ENCODE peak calls at places on chromosome 11, in nine cellular contexts. N is stimulated activated CD4-positive, alpha-beta T cell treated with anti-CD3 and anti-CD28 coated beads, Interleukin-4, amount 100 ng/mL, for 48 hours; G is fibroblast of lung; M is neural progenitor cell; B is NCI-H1436; U is hypothalamus; F is Kasumi-1; Z is LHCN-M2; I is WTC11. A is an unnamed sample.
A peak's percentile ranks its signal among the peaks of the same experiment; 100 is the strongest.

GRCh38 chr11:73306069-73306468 is 2.0 kb upstream of the ARHGEF17 start:
- DNase-seq in N (no peak), U (no peak), F (peak; percentile 39), M (no peak), Z (no peak), G (no peak), I (no peak), B (no peak), A (no peak)

GRCh38 chr11:122180435-122180834 is 64.4 kb upstream of the BLID start:
- DNase-seq in B (no peak), G (peak; percentile 98), Z (peak; percentile 99), M (no peak), N (no peak), F (no peak), I (no peak), U (no peak), A (no peak)

GRCh38 chr11:86660011-86660595 is 12.3 kb downstream of the ME3 start:
- DNase-seq in B (no peak), M (no peak), I (no peak), N (no peak), G (peak; percentile 74), F (no peak), U (no peak), Z (peak; percentile 71), A (no peak)

GRCh38 chr11:110435780-110436717 is 6.3 kb downstream of the FDX1 start:
- DNase-seq in G (peak; percentile 37), I (no peak), Z (peak; percentile 69), M (no peak), N (no peak), F (no peak), U (no peak), B (no peak), A (no peak)

GRCh38 chr11:18392434-18393321 is 1.7 kb upstream of the LDHA start:
- DNase-seq in B (no peak), Z (no peak), M (no peak), U (no peak), G (no peak), I (no peak), N (no peak), F (no peak), A (no peak)

GRCh38 chr11:44072757-44073658 is 6.9 kb downstream of the ACCS start:
- DNase-seq in G (no peak), M (no peak), N (no peak), B (no peak), F (no peak), Z (no peak), I (no peak), U (no peak), A (no peak)

GRCh38 chr11:128463386-128463829 is 124.0 kb downstream of the ETS1 start:
- DNase-seq in Z (peak; percentile 87), I (no peak), G (peak; percentile 68), F (no peak), B (no peak), M (no peak), U (no peak), N (no peak), A (no peak)

GRCh38 chr11:32561835-32562234 is 21.8 kb upstream of the EIF3M start:
- DNase-seq in F (no peak), G (no peak), M (no peak), B (no peak), U (no peak), I (no peak), Z (no peak), N (no peak), A (no peak)

GRCh38 chr11:57144531-57145320 is 37.0 kb upstream of the LRRC55 start:
- DNase-seq in U (no peak), N (no peak), Z (no peak), B (no peak), F (no peak), M (no peak), I (no peak), G (no peak), A (peak; percentile 76)

GRCh38 chr11:45593992-45594391 is 71.4 kb downstream of the CHST1 start:
- DNase-seq in Z (peak; percentile 8), U (no peak), B (no peak), N (no peak), M (no peak), G (no peak), I (no peak), F (no peak), A (no peak)

GRCh38 chr11:22920939-22921565 is 60.8 kb upstream of the CCDC179 start:
- DNase-seq in F (peak; percentile 77), I (peak; percentile 21), U (no peak), M (peak; percentile 73), N (peak; percentile 1), B (peak; percentile 8), G (peak; percentile 68), Z (peak; percentile 56), A (peak; percentile 15)

GRCh38 chr11:68418671-68419070 is 41.9 kb upstream of the PPP6R3 start:
- DNase-seq in U (no peak), F (no peak), B (no peak), Z (no peak), M (no peak), G (no peak), I (no peak), N (no peak), A (no peak)